ENCODE peak calls at places on chromosomes 1 and 21, in nine cellular contexts. D is H1, W is fibroblast of lung, V is hepatocyte, K is astrocyte, H is neural progenitor cell, M is HCT116, S is K562, C is mammary epithelial cell. J is an unnamed sample.

GRCh38 chr1:39683591-39684312 is 7.5 kb downstream of the HPCAL4 start:
- DNase-seq in D (no peak), H (peak; percentile 35), S (no peak), W (peak; percentile 10), V (no peak), M (no peak), C (no peak), K (no peak), J (no peak)

GRCh38 chr21:28742527-28742926 is 250.2 kb downstream of the LTN1 start:
- DNase-seq in D (no peak), S (no peak), W (peak; percentile 81), M (no peak), H (no peak), K (no peak), C (peak; percentile 34), V (no peak), J (no peak)

GRCh38 chr1:76868916-76869315 is 1.6 kb downstream of the ST6GALNAC5 start:
- DNase-seq in V (peak; percentile 8), M (no peak), H (peak; percentile 56), S (no peak), C (no peak), W (no peak), K (no peak), D (no peak), J (no peak)

GRCh38 chr1:16984717-16985116 is 4.3 kb upstream of the MFAP2 start:
- DNase-seq in W (peak; percentile 80), S (no peak), V (peak; percentile 84), C (peak; percentile 92), D (no peak), M (no peak), H (no peak), K (peak; percentile 93), J (peak; percentile 56)

GRCh38 chr1:7221823-7222462 is 436.7 kb downstream of the CAMTA1 start:
- DNase-seq in K (peak; percentile 16), D (no peak), S (no peak), W (no peak), C (no peak), H (no peak), V (no peak), M (no peak), J (no peak)

GRCh38 chr1:160664573-160665051 is 17.8 kb upstream of the SLAMF1 start:
- DNase-seq in W (no peak), K (no peak), C (no peak), H (no peak), V (no peak), M (no peak), S (no peak), D (no peak), J (no peak)

GRCh38 chr1:14626869-14627607 is 28.6 kb downstream of the KAZN start:
- DNase-seq in M (no peak), H (peak; percentile 72), S (peak; percentile 38), D (no peak), K (no peak), C (peak; percentile 52), W (peak; percentile 64), V (peak; percentile 15), J (no peak)

GRCh38 chr1:212633144-212633543 is 24.6 kb downstream of the ATF3 start:
- DNase-seq in K (no peak), S (no peak), M (no peak), W (no peak), V (no peak), H (no peak), D (no peak), C (no peak), J (no peak)

GRCh38 chr21:42864812-42865211 is 14.5 kb downstream of the WDR4 start:
- DNase-seq in C (no peak), V (no peak), K (no peak), D (no peak), M (no peak), H (no peak), W (no peak), S (no peak), J (no peak)

GRCh38 chr1:204791453-204792366 is 79.0 kb upstream of the NFASC start:
- DNase-seq in M (peak; percentile 72), W (peak; percentile 51), V (peak; percentile 85), D (peak; percentile 79), H (peak; percentile 89), S (peak; percentile 85), C (peak; percentile 14), K (peak; percentile 22), J (no peak)

GRCh38 chr21:40631201-40631600 is 215.8 kb downstream of the DSCAM start:
- DNase-seq in K (peak; percentile 83), V (no peak), S (no peak), W (no peak), H (no peak), D (no peak), M (no peak), C (peak; percentile 13), J (no peak)

GRCh38 chr1:248923932-248924331 is 17.9 kb downstream of the PGBD2 start:
- DNase-seq in S (no peak), C (no peak), K (no peak), D (no peak), W (no peak), H (no peak), V (no peak), M (no peak), J (no peak)

GRCh38 chr1:3623441-3624150 is 1.2 kb upstream of the TPRG1L start:
- DNase-seq in C (no peak), M (no peak), S (no peak), D (no peak), W (no peak), V (no peak), H (no peak), K (no peak), J (no peak)

GRCh38 chr1:194717334-194717733 is 1530.9 kb upstream of the B3GALT2 start:
- DNase-seq in S (no peak), D (no peak), K (no peak), H (no peak), M (no peak), W (no peak), C (no peak), V (no peak), J (no peak)

GRCh38 chr1:64476251-64476952 is 6.5 kb downstream of the CACHD1 start:
- DNase-seq in D (no peak), W (peak; percentile 77), S (no peak), V (peak; percentile 58), M (no peak), C (peak; percentile 48), K (peak; percentile 91), H (no peak), J (no peak)

GRCh38 chr1:58922302-58923089 is 138.6 kb upstream of the JUN start:
- DNase-seq in S (no peak), M (no peak), K (peak; percentile 27), D (no peak), W (peak; percentile 82), V (peak; percentile 88), H (no peak), C (peak; percentile 88), J (peak; percentile 96)

GRCh38 chr1:233347338-233347737 is 19.8 kb downstream of the MAP3K21 start:
- DNase-seq in K (no peak), D (no peak), S (no peak), M (no peak), W (no peak), V (no peak), H (no peak), C (no peak), J (no peak)

GRCh38 chr1:172390620-172391491 is 29.6 kb upstream of the C1orf105 start:
- DNase-seq in M (no peak), C (no peak), K (no peak), W (no peak), D (no peak), S (no peak), V (peak; percentile 37), H (peak; percentile 23), J (no peak)

DNA sequence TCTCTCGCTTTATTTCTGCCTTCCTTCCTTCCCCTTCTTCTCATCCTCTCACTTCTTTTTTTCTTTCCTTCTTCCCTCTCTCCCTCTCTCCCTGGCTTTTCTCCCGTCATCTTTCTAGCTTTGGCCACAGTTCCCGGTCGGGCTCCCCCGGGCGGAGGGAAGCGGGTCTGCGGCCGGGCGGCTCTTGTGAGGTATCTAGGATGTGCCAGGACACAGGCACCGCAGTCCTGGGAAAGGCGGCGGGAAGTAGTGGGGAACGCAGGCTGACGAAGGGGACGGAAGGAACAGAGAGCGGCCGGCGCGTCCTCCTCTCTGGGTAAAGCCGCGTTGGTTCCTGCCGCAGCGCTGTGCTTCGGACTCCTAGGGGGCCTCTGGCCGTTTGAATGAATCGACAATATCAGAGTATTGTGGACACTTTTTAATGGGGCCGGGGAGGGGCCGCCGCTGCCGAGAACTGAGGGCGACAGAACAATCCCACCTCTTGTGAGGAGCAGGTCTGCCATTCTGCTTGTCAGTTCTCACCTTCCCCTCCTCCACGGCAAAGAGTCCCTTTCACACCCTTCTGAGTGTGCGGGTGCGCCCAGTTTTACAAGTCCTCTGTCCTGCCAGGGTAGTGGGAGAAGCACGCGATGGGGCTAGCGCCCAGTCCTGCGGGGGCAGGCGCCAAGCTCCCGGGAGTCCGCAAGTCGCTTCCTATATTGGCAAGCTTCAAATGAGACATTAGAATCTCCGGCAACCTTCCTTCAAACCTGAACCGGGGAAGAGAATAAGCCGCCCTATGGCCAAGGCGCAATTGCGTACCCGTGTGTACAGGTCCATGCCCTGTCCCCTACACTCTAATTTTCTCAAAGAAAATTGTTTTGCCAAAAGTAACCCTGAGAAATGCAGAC is 1.1 kb upstream of the LHX9 start:
- DNase-seq in S (no peak), H (peak; percentile 95), C (peak; percentile 56), W (peak; percentile 51), M (peak; percentile 53), V (peak; percentile 76), D (no peak), K (peak; percentile 30), J (no peak)
- TF ChIP-seq EZH2 in S (peak; percentile 35), H (peak; percentile 68), C (peak; percentile 76), W (peak; percentile 74), M (no peak), V (peak; percentile 97), D (peak; percentile 91), K (peak; percentile 82), J (peak; percentile 90)

DNA sequence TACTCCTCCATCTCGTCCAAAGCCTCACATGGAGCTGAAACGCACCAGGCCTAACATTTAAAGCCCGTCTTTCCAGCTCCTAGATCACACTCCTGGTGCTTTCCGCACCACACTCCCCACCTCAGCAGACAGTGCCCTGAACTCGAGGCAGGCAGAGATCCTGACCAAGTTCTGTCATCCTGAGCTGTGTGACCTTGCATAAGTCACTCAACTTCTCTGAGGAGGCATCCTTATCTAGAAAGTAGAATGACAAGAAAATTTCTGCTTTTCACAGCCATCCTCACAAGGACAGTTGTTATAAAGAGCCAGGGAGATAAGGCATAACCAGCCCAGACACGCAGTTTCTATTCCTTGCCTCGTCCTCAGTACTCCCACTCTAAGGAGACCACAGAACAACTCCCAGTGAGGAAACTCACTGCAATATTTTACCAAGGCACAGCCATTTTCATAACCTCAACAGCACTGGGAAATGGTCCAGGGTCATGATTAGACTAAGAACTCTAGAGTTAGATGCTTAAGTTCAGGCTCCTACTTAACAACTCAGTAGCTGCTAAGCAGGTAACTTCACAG is 3.1 kb downstream of the LRP8 start:
- DNase-seq in V (no peak), H (no peak), C (peak; percentile 12), S (peak; percentile 58), K (peak; percentile 21), M (no peak), D (no peak), W (peak; percentile 37), J (no peak)
- H3K4me2 ChIP-seq in V (no peak overlapping the region), H (no peak overlapping the region), C (peak overlapping the region; percentile 99), S (peak overlapping the region; percentile 94), K (no peak overlapping the region), M (peak overlapping the region; percentile 98), D (peak overlapping the region; percentile 91), W (no peak overlapping the region), J (peak overlapping the region; percentile 95)

GRCh38 chr1:4655674-4656532 is 1.5 kb downstream of the AJAP1 start:
- DNase-seq in D (no peak), K (peak; percentile 38), S (peak; percentile 21), H (peak; percentile 89), M (no peak), W (no peak), V (peak; percentile 76), C (peak; percentile 50), J (no peak)
- TF ChIP-seq EZH2 in D (peak; percentile 76), K (peak; percentile 70), S (no peak), H (peak; percentile 98), M (no peak), W (peak; percentile 39), V (peak; percentile 63), C (no peak), J (peak; percentile 40)

GRCh38 chr21:34091032-34091431 is 17.7 kb downstream of the MRPS6 start:
- DNase-seq in W (no peak), M (no peak), D (no peak), H (no peak), V (no peak), C (no peak), S (no peak), K (no peak), J (no peak)
- H3K4me2 ChIP-seq in W (no peak overlapping the region), M (no peak overlapping the region), D (no peak overlapping the region), H (no peak overlapping the region), V (no peak overlapping the region), C (no peak overlapping the region), S (no peak overlapping the region), K (no peak overlapping the region), J (no peak overlapping the region)

J was measured in keratinocyte.